ENCODE peak calls at places on chromosomes 3 and 15, in eight cellular contexts. J, O, C, N, W, D, L and Q are unnamed samples.

GRCh38 chr3:171049831-171050444 is 23.4 kb upstream of the SLC2A2 start:
- DNase-seq in L (peak; percentile 90), D (peak; percentile 50), N (peak; percentile 70), O (peak; percentile 69), J (peak; percentile 77), W (peak; percentile 69), C (peak; percentile 46), Q (no peak)

GRCh38 chr3:184756151-184756681 is 44.4 kb upstream of the MAGEF1 start:
- DNase-seq in W (no peak), J (no peak), D (no peak), C (no peak), O (no peak), N (peak; percentile 61), L (peak; percentile 77), Q (no peak)

GRCh38 chr3:144270100-144270499 is 298.5 kb downstream of the DIPK2A start:
- DNase-seq in J (no peak), D (no peak), O (no peak), W (no peak), C (no peak), L (no peak), N (no peak), Q (no peak)

GRCh38 chr15:25058080-25058785 is 103.4 kb downstream of the SNRPN start:
- DNase-seq in J (no peak), C (no peak), D (no peak), O (no peak), L (no peak), N (no peak), W (no peak), Q (no peak)

GRCh38 chr15:77022646-77023575 is 28.0 kb downstream of the PSTPIP1 start:
- DNase-seq in D (no peak), J (no peak), W (no peak), O (no peak), L (no peak), C (no peak), N (no peak), Q (no peak)

GRCh38 chr3:40043444-40043755 is 234.0 kb downstream of the MYRIP start:
- DNase-seq in L (no peak), J (peak; percentile 93), N (no peak), C (no peak), W (peak; percentile 81), D (no peak), O (peak; percentile 91), Q (no peak)

GRCh38 chr3:15286022-15286421 is 46.4 kb downstream of the SH3BP5 start:
- DNase-seq in C (no peak), N (no peak), L (peak; percentile 68), J (no peak), D (no peak), O (no peak), W (no peak), Q (no peak)

GRCh38 chr3:194322701-194323174 is 28.4 kb downstream of the CPN2 start:
- DNase-seq in L (no peak), D (no peak), C (no peak), J (peak; percentile 99), W (no peak), O (peak; percentile 58), N (peak; percentile 18), Q (no peak)

GRCh38 chr3:124083990-124084389 is 92.1 kb upstream of the ROPN1 start:
- DNase-seq in W (peak; percentile 69), L (no peak), N (no peak), D (no peak), J (no peak), O (no peak), C (no peak), Q (no peak)

GRCh38 chr3:9497821-9498565 is 55.6 kb downstream of the LHFPL4 start:
- DNase-seq in L (no peak), N (no peak), D (no peak), C (no peak), O (peak; percentile 34), J (peak; percentile 32), W (no peak), Q (no peak)

GRCh38 chr3:133570139-133570936 is 3.1 kb upstream of the CDV3 start:
- DNase-seq in D (no peak), L (peak; percentile 51), W (no peak), N (no peak), O (peak; percentile 95), J (peak; percentile 53), C (no peak), Q (peak; percentile 15)

DNA sequence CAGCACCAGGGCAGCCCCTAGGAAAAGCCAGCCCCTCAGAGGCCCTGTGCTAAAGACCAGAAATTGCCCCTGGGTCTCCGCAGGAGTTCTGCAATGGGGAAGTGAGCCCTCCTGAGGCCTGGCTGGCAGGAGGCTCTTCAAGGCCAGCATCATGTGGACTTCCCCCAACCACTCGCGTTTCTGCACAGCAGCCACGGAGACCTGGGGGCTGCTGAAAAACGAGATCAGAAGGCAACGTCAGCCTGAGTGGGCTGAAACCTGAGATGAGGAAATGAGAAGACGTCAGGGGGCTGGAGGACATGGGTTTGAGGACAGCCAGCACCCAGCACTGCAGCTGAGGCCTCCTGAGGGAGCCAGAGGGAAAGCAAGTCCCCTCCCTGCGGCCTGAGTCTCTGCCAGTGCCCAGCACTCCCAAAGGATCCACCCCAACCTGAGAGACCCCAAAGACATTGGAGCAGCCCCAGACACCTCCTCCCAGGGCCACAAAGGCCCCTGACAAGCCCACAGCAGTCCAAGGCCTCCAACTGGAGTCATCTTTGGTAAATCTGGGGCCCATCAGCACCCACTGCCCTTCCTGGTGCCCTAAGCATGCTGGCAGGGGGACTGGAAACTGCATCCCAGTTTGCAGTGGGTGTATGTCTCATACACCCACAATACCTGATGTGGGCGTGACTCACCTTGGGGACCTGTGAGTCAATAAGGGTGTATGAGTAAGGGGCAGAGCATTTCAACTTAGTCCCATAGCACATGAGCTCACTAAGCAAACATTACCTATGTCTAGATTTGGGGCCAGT is 29.2 kb upstream of the CYP11A1 start:
- DNase-seq in N (no peak), C (no peak), J (peak; percentile 85), D (no peak), L (no peak), O (peak; percentile 53), W (no peak), Q (no peak)
- TF ChIP-seq CTCF in N (no peak), C (no peak), J (no peak), D (no peak), L (no peak), O (no peak), W (no peak), Q (no peak)

GRCh38 chr3:54936561-54936960 is 8.7 kb upstream of the LRTM1 start:
- DNase-seq in C (no peak), J (no peak), O (peak; percentile 22), N (no peak), W (no peak), D (no peak), L (no peak), Q (no peak)
- TF ChIP-seq CTCF in C (no peak), J (no peak), O (no peak), N (no peak), W (no peak), D (no peak), L (no peak), Q (no peak)

GRCh38 chr3:114451051-114451451 is 157.2 kb downstream of the TIGIT start:
- DNase-seq in W (no peak), J (no peak), L (no peak), N (no peak), D (no peak), C (no peak), O (peak; percentile 49), Q (no peak)

GRCh38 chr3:114447950-114448479 is 154.2 kb downstream of the TIGIT start:
- DNase-seq in W (no peak), N (no peak), C (no peak), O (no peak), J (no peak), D (no peak), L (no peak), Q (no peak)

GRCh38 chr3:114449271-114450007 is 155.6 kb downstream of the TIGIT start:
- DNase-seq in O (peak; percentile 23), C (no peak), J (peak; percentile 57), N (no peak), L (no peak), D (no peak), W (no peak), Q (peak; percentile 36)

GRCh38 chr3:114451561-114452018 is 157.8 kb downstream of the TIGIT start:
- DNase-seq in J (no peak), N (no peak), C (no peak), L (no peak), W (no peak), D (no peak), O (peak; percentile 66), Q (peak; percentile 78)

DNA sequence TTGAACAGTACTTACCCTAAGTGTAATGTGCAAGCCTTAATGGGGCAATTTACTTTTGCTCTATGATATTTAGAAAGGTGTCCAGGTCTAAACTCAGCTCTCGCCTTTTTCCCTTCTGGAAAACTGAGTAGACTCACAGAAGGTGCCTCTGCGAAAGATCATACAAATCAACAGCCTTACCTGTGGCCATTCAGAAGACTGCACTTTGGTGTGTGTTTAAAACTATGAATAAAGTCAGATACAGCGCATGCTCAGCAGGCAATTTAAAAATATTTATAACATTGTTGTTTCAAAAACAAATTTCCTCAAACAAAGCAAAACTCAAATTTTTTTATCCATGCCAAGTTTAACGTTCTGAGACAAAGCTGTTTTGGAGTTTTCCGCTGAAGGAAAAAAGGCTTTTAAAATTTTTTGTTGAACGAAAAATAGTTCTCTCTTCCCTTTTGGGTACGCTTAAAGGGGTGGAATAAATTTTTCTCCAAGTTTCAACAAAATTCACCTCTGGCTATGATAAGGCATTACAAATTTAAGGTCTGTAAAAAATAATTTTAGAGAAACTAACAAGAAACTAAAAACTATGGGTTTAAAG is 156.3 kb downstream of the TIGIT start:
- DNase-seq in L (no peak), W (no peak), D (no peak), N (no peak), J (peak; percentile 43), O (no peak), C (no peak), Q (no peak)
- TF ChIP-seq CTCF in L (no peak), W (no peak), D (no peak), N (no peak), J (no peak), O (no peak), C (no peak), Q (no peak)

DNA sequence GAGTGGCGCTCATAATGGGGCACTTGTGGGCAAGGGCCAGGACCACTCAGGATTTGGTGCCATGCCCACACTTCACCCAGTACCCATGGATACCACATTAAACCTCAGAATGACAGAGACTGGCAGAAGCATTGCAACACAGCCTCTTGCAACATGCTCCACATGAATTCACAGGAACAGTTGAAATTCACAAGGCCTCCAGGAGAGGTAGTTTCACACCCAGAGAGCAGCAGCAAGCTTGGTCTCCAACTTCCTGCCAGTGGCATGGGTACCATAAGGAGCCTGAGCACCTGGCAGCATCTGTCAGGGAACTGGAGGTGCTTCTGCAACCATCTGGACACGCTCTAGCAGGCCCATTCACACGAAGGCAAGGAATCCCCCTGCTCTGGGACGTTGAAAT is 101.0 kb downstream of the OSBPL10 start:
- DNase-seq in L (no peak), C (no peak), N (no peak), O (peak; percentile 53), J (peak; percentile 95), W (no peak), D (peak; percentile 77), Q (no peak)
- TF ChIP-seq CTCF in L (no peak), C (no peak), N (no peak), O (peak; percentile 20), J (peak; percentile 35), W (no peak), D (no peak), Q (no peak)

DNA sequence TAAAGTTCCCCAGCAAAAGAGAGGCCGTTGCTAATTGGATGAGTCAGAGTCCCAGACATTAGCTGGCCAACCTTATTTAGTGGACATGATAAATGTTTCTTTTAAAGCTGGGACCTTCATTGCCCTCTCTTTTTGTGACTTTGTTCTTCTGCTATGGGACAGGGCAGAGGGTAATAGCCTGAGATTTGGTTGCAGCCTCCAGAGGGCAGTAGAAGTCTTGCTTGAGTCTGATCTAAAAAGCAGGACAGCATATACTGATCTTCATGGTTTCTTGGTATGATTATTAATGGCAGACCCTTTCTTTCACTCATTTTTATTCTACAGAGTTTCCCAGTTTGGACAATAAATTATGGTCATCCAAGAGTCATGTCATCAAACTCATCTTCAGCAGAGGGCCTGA is 25.1 kb upstream of the ZKSCAN7 start:
- DNase-seq in L (peak; percentile 44), D (no peak), O (peak; percentile 7), N (peak; percentile 29), C (no peak), J (peak; percentile 3), W (no peak), Q (no peak)
- TF ChIP-seq CTCF in L (peak; percentile 65), D (no peak), O (peak; percentile 29), N (peak; percentile 54), C (peak; percentile 46), J (no peak), W (peak; percentile 36), Q (no peak)